ENCODE peak calls at places on chromosomes 2 and 18, in six cellular contexts. T is mesenchymal stem cell, V is H9, F is H1, U is IMR-90, Z is mesendoderm. H is an unnamed sample.

GRCh38 chr2:225275443-225275842 is 124.1 kb upstream of the NYAP2 start:
- DNase-seq in T (no peak), V (no peak), F (no peak), U (no peak), Z (no peak), H (no peak)

GRCh38 chr18:4599312-4599711 is 144.2 kb upstream of the DLGAP1 start:
- DNase-seq in T (no peak), V (peak), F (no peak), U (no peak), Z (peak), H (no peak)

GRCh38 chr2:210557721-210558120 is 1.3 kb downstream of the CPS1 start:
- DNase-seq in T (no peak), V (peak), F (no peak), U (no peak), Z (peak), H (no peak)

GRCh38 chr2:182650704-182651103 is 65.4 kb upstream of the DNAJC10 start:
- DNase-seq in T (peak), V (no peak), F (no peak), U (peak), Z (peak), H (peak)

GRCh38 chr18:79197531-79197930 is 128.3 kb downstream of the ATP9B start:
- DNase-seq in T (no peak), V (no peak), F (no peak), U (no peak), Z (no peak), H (no peak)

GRCh38 chr2:41837610-41838009 is 210.2 kb upstream of the PKDCC start:
- DNase-seq in T (no peak), V (no peak), F (no peak), U (no peak), Z (no peak), H (no peak)

GRCh38 chr18:37299471-37300304 is 265.9 kb downstream of the CELF4 start:
- DNase-seq in T (peak), V (no peak), F (no peak), U (peak), Z (peak), H (peak)

GRCh38 chr2:148756292-148756975 is 111.9 kb downstream of the EPC2 start:
- DNase-seq in T (peak), V (no peak), F (no peak), U (peak), Z (no peak), H (no peak)

GRCh38 chr18:76487782-76488181 is 7.3 kb downstream of the ZNF516 start:
- DNase-seq in T (no peak), V (peak), F (no peak), U (no peak), Z (peak), H (no peak)

GRCh38 chr2:174495365-174496012 is 8.7 kb upstream of the GPR155 start:
- DNase-seq in T (no peak), V (peak), F (no peak), U (peak), Z (peak), H (peak)

GRCh38 chr2:148306027-148306426 is 285.1 kb downstream of the MBD5 start:
- DNase-seq in T (no peak), V (no peak), F (no peak), U (no peak), Z (peak), H (no peak)

GRCh38 chr2:122993592-122993991 is 1031.5 kb upstream of the CNTNAP5 start:
- DNase-seq in T (no peak), V (no peak), F (no peak), U (no peak), Z (no peak), H (no peak)

GRCh38 chr2:29284671-29285070 is 169.5 kb downstream of the CLIP4 start:
- DNase-seq in T (no peak), V (no peak), F (no peak), U (no peak), Z (no peak), H (no peak)

GRCh38 chr18:79905389-79905911 is 46.0 kb downstream of the SLC66A2 start:
- DNase-seq in T (peak), V (peak), F (peak), U (peak), Z (no peak), H (no peak)

GRCh38 chr2:32962652-32963051 is 15.9 kb downstream of the LTBP1 start:
- DNase-seq in T (no peak), V (no peak), F (no peak), U (no peak), Z (no peak), H (no peak)

GRCh38 chr2:32963941-32964340 is 17.2 kb downstream of the LTBP1 start:
- DNase-seq in T (no peak), V (no peak), F (no peak), U (peak), Z (no peak), H (no peak)

GRCh38 chr2:32960647-32961403 is 14.1 kb downstream of the LTBP1 start:
- DNase-seq in T (no peak), V (no peak), F (no peak), U (no peak), Z (peak), H (no peak)

GRCh38 chr2:32958836-32959235 is 12.1 kb downstream of the LTBP1 start:
- DNase-seq in T (no peak), V (no peak), F (no peak), U (peak), Z (no peak), H (no peak)

GRCh38 chr2:32960238-32960637 is 13.5 kb downstream of the LTBP1 start:
- DNase-seq in T (no peak), V (no peak), F (no peak), U (no peak), Z (no peak), H (peak)
- H3K27ac ChIP-seq in T (no peak), V (no peak), F (no peak), U (no peak), Z (no peak), H (no peak)

GRCh38 chr18:75132471-75132870 is 76.5 kb downstream of the PTGR3 start:
- DNase-seq in T (no peak), V (no peak), F (peak), U (no peak), Z (no peak), H (no peak)

GRCh38 chr18:75133721-75134645 is 75.0 kb downstream of the PTGR3 start:
- DNase-seq in T (no peak), V (no peak), F (peak), U (no peak), Z (no peak), H (no peak)

GRCh38 chr18:75132068-75132467 is 76.9 kb downstream of the PTGR3 start:
- DNase-seq in T (no peak), V (no peak), F (peak), U (no peak), Z (no peak), H (no peak)

GRCh38 chr18:75131455-75132000 is 77.4 kb downstream of the PTGR3 start:
- DNase-seq in T (no peak), V (no peak), F (peak), U (no peak), Z (no peak), H (no peak)

DNA sequence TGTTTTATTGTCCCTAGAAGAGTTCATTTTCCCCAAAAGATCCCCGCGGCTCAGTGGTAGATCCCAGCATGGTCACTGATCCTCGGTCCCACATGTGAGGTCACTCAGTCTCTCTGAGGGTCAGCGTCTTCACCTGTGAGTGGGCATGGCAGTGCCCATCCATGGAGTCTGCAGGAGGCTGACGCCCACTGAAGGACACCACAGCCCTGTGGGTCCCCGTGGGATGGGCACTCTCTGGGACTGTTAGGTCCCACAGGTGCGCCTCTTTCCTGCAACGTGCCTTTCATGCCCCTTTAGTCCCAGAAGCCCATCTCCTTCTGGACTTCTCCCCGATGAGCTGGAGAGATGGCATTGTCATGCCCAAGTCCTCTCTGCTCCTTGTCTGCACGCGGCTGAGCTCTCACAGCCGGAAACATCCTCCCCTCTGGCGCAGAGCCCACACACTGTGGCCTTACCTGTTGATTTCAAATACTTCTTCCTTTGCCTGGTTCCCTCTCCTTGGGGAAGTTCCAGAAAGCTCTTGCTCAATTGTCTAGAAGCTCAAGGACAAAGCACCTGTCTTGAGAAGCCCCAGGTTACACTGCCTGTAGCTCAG is 75.9 kb downstream of the PTGR3 start:
- DNase-seq in T (no peak), V (no peak), F (peak), U (no peak), Z (no peak), H (no peak)
- H4K8ac ChIP-seq in T (no peak), V (no peak), F (no peak), U (no peak), Z (no peak), H (no peak)

GRCh38 chr18:46630160-46630559 is 26.9 kb downstream of the LOXHD1 start:
- DNase-seq in T (no peak), V (no peak), F (peak), U (peak), Z (peak), H (no peak)

GRCh38 chr18:46629356-46629755 is 27.7 kb downstream of the LOXHD1 start:
- DNase-seq in T (no peak), V (no peak), F (no peak), U (no peak), Z (no peak), H (no peak)

GRCh38 chr18:46630991-46631390 is 26.0 kb downstream of the LOXHD1 start:
- DNase-seq in T (no peak), V (no peak), F (no peak), U (no peak), Z (no peak), H (no peak)

GRCh38 chr18:46636040-46636630 is 20.9 kb downstream of the LOXHD1 start:
- DNase-seq in T (no peak), V (no peak), F (peak), U (no peak), Z (no peak), H (no peak)

DNA sequence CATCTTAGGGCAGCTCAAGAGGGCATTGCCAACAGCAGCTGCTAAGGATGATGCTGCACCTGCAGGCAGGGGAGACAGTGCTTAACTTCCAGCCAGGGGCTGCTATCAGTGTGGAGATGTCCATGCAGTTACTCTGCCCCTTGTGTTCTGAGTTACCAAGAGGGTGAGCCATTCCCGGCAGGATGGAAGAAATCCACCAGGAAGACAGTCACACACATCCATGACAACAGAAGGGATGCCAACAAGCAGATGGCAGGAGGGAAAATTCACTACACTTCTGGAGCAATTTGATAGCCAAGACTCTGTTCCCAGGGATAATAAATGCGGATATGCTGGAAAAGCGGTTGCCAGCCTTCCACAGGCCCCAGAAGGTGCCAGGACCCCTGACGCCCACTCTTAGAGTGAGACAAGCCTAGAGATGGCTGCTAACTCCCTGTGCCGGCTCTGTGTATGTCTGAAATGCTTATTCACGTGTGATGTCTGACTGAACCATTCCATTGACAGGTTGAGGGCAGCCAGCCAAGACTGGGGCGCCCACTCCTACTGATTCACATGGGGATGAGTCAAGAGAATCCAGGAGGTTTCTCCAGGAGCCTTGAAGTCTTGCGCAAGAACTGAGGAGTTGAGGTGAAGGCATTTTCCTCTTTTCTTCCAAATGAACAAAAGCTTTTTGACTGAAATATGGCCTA is 24.5 kb downstream of the LOXHD1 start:
- DNase-seq in T (no peak), V (no peak), F (peak), U (peak), Z (no peak), H (no peak)
- H3K4me2 ChIP-seq in T (no peak), V (no peak), F (no peak), U (no peak), Z (no peak), H (no peak)

DNA sequence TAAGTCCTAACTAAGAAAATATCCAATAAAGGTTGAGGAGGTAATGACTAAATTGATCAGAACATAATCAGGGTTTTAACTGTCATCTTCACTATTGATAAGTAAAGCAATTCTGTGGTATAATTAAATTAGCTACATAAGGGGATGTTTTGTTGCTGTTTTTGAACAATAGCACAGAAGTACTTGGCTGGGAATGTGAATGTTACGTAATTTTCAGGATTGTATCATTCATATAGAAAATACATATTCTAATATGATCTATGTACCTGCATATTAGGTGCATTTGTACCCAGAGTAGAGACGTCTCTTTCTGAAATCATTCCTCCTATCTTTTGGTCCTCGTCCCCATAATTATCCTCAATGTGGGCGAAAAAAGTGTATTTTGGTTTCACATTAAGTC is 109.0 kb downstream of the PIEZO2 start:
- DNase-seq in T (no peak), V (no peak), F (no peak), U (no peak), Z (no peak), H (no peak)
- H3K27ac ChIP-seq in T (no peak), V (no peak), F (no peak), U (no peak), Z (no peak), H (no peak)

GRCh38 chr2:25194576-25195122 is 26.3 kb upstream of the POMC start:
- DNase-seq in T (no peak), V (no peak), F (no peak), U (no peak), Z (peak), H (peak)
- H4K8ac ChIP-seq in T (no peak), V (no peak), F (no peak), U (no peak), Z (no peak), H (no peak)

DNA sequence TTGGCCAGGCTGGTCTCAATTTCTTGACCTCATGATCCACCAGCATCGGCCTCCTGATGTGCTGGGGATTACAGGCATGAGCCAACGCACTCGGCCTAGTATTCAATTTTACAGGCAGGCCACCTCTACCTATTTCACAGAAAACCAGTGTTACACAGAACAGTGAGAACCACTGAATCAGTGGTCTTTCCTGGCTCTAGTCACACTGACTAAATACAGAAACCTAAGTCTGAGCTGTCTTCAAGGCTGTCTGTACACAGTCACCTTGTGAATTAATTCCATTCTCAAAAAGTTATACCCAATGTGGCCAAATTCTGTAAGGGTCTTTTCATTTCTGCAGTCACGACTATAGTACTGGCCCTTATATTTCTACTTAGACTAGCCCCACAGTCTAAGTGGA is 3.5 kb downstream of the RNF149 start:
- DNase-seq in T (peak), V (no peak), F (no peak), U (no peak), Z (no peak), H (no peak)
- H3K4me2 ChIP-seq in T (no peak), V (no peak), F (peak), U (no peak), Z (no peak), H (no peak)

GRCh38 chr2:121793816-121794215 is 38.4 kb downstream of the TSN start:
- DNase-seq in T (no peak), V (no peak), F (no peak), U (no peak), Z (no peak), H (no peak)

GRCh38 chr2:121788685-121789084 is 33.2 kb downstream of the TSN start:
- DNase-seq in T (no peak), V (no peak), F (no peak), U (no peak), Z (no peak), H (no peak)

GRCh38 chr2:121791801-121792221 is 36.4 kb downstream of the TSN start:
- DNase-seq in T (no peak), V (no peak), F (no peak), U (no peak), Z (no peak), H (no peak)

GRCh38 chr2:121790276-121790956 is 35.0 kb downstream of the TSN start:
- DNase-seq in T (peak), V (no peak), F (no peak), U (peak), Z (peak), H (no peak)

DNA sequence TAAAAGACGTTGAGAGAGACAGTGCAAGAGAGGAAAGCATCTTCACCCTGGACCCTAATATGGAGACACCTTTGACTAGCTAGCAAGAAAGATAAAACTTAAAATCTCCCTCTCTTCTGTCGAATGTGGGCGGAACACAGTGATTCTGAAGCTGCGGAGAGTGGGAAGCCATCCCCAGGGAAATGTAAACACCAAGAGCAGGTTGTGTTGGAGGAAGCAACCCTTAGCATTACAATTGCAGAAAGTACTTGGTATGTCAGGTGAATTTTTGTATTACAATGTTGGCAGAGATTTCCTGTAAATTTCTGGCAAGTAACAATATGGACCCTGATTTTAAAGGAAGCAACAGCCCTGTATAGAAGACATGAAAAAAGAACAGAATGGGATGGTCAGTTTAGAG is 35.8 kb downstream of the TSN start:
- DNase-seq in T (no peak), V (no peak), F (no peak), U (no peak), Z (no peak), H (no peak)
- H3K27ac ChIP-seq in T (no peak), V (peak), F (peak), U (no peak), Z (no peak), H (no peak)

DNA sequence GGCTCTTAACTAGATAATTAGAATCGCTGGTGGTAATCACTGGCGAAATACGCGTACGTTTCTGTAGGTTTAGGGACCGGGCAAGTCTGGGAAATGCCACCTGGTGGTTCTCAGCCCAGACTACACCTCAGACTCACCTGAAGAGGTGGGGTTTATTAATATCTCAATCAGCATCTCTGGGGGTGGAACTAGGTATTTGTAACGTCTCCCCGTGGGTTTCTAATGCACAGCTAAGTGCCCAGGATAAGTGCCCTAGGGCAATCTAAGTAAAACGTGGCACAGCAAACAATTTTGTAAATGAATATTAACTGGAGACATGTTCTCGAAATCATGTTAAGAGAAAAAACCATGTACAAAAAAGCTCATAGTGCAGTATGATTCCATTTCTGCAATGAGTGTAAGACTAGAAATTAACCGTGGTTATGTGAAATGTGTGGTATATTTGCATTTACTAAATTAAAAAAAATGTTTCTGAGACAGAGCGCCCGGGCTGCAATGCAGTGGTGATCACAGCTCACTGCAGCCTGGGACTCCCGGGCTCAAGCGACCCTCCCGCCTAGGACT is 760 bp upstream of the CNOT11 start:
- DNase-seq in T (no peak), V (peak), F (peak), U (no peak), Z (peak), H (peak)
- H4K8ac ChIP-seq in T (peak), V (no peak), F (no peak), U (peak), Z (peak), H (peak)

DNA sequence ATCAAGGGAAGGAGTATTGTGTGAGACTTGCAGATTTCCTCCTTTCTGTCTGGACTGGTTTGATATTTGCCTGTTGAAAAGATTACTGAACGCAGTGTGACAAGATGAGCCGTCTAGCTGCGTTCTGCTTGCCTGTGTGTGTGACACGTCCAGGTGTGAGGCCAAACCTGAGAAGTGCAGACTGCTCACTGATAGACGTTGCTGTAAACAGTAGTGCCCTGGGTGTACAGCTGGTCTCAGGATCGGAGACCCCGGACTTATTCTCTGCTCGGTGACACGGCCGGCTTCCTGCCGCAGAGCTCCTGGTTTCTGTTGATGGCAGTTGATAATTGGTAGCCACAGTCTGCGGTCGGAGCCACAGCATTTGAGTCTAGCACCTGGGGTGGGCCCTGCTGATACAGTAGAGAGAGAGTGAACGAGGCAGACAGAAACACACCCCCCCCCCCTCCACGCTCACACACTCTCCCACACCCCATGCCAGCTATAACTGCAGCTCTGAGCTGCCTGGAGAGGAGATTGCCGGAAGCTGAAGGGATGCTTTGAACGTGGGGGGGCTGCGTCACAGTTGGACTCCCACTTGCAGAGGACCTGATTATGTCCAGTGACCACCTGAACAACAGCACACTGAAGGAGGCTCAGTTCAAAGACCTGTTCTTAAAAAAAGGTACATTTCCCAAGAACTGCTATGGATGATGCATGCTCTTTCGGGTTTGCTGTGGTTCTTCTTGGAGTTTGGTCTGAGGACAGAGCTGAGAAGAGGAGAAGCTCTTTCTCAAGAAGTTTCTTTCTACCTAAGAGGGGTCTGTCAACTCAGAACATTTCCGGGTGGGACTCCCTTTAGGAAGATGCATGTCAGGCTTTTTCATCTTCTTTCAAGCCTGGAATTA is 114.0 kb downstream of the FAM210A start:
- DNase-seq in T (no peak), V (no peak), F (no peak), U (no peak), Z (peak), H (no peak)
- H3K4me2 ChIP-seq in T (no peak), V (peak), F (peak), U (peak), Z (peak), H (peak)